ENCODE peak calls at places on chromosomes 11 and 22, in four cellular contexts. U is K562, J is GM12891, O is H1. F is an unnamed sample.

GRCh38 chr11:116930177-116930576 is 92.8 kb upstream of the APOA1 start:
- DNase-seq in U (no peak), J (no peak), O (no peak), F (no peak)

GRCh38 chr11:112511271-112511670 is 250.6 kb upstream of the PLET1 start:
- DNase-seq in J (no peak), U (no peak), O (no peak), F (no peak)

GRCh38 chr11:65316311-65316978 is 1.8 kb downstream of the CDC42EP2 start:
- DNase-seq in O (no peak), J (no peak), U (no peak), F (no peak)

GRCh38 chr11:132586801-132587200 is 945.5 kb downstream of the OPCML start:
- DNase-seq in J (no peak), U (no peak), O (no peak), F (no peak)

GRCh38 chr11:128359515-128359914 is 227.8 kb downstream of the ETS1 start:
- DNase-seq in J (no peak), O (no peak), U (no peak), F (no peak)

GRCh38 chr11:17786824-17787525 is 52.4 kb downstream of the KCNC1 start:
- DNase-seq in O (no peak), J (no peak), U (no peak), F (no peak)

GRCh38 chr11:22337571-22338464 is at the start of gene SLC17A6:
- DNase-seq in O (no peak), U (peak), J (no peak), F (no peak)

GRCh38 chr22:20509344-20510047 is 2.1 kb downstream of the MED15 start:
- DNase-seq in J (no peak), U (peak), O (no peak), F (no peak)

GRCh38 chr11:131392528-131393255 is 22.3 kb downstream of the NTM start:
- DNase-seq in J (no peak), U (no peak), O (peak), F (no peak)

GRCh38 chr11:117230286-117230961 is 1.4 kb downstream of the PCSK7 start:
- DNase-seq in U (no peak), J (peak), O (no peak), F (peak)

GRCh38 chr11:126383301-126384052 is 28.0 kb downstream of the ST3GAL4 start:
- DNase-seq in U (no peak), J (no peak), O (no peak), F (no peak)

GRCh38 chr22:36726007-36726380 is 22.4 kb upstream of the CACNG2 start:
- DNase-seq in U (no peak), J (no peak), O (no peak), F (no peak)

GRCh38 chr11:121810291-121810690 is 305.7 kb downstream of the BLID start:
- DNase-seq in U (no peak), J (no peak), O (no peak), F (no peak)

GRCh38 chr11:110818032-110818687 is 105.9 kb upstream of the ARHGAP20 start:
- DNase-seq in J (no peak), O (no peak), U (no peak), F (no peak)

GRCh38 chr11:70744396-70745185 is 346.3 kb downstream of the CTTN start:
- DNase-seq in U (no peak), J (no peak), O (no peak), F (no peak)

GRCh38 chr22:25777870-25778269 is 35.9 kb downstream of the MYO18B start:
- DNase-seq in O (no peak), U (peak), J (no peak), F (no peak)

GRCh38 chr11:118343981-118344521 is at the start of gene CD3G:
- DNase-seq in U (no peak), J (no peak), O (no peak), F (no peak)

GRCh38 chr22:37079668-37080171 is 28.2 kb downstream of the KCTD17 start:
- DNase-seq in O (no peak), U (no peak), J (no peak), F (no peak)

GRCh38 chr11:88680806-88681205 is 343.3 kb upstream of the CTSC start:
- DNase-seq in J (no peak), O (no peak), U (no peak), F (no peak)

GRCh38 chr11:124405611-124406010 is 6.8 kb upstream of the OR8B3 start:
- DNase-seq in O (no peak), J (no peak), U (no peak), F (no peak)

GRCh38 chr11:78684377-78684776 is 109.7 kb upstream of the NARS2 start:
- DNase-seq in J (no peak), U (no peak), O (no peak), F (no peak)

GRCh38 chr11:13941790-13942189 is 20.7 kb upstream of the SPON1 start:
- DNase-seq in U (no peak), O (no peak), J (no peak), F (no peak)

GRCh38 chr11:76700177-76701100 is 29.9 kb upstream of the LRRC32 start:
- DNase-seq in J (no peak), U (peak), O (no peak), F (no peak)

GRCh38 chr11:61010466-61011238 is 39.2 kb downstream of the CD6 start:
- DNase-seq in O (no peak), J (no peak), U (no peak), F (no peak)
- TF ChIP-seq TAF1 in O (no peak), J (no peak), U (no peak), F (no peak)

GRCh38 chr11:29024386-29024785 is 916.2 kb downstream of the METTL15 start:
- DNase-seq in O (no peak), U (no peak), J (no peak), F (no peak)

GRCh38 chr11:29018631-29019030 is 910.4 kb downstream of the METTL15 start:
- DNase-seq in U (no peak), O (no peak), J (no peak), F (no peak)

GRCh38 chr11:29017941-29018340 is 909.8 kb downstream of the METTL15 start:
- DNase-seq in J (no peak), O (no peak), U (no peak), F (no peak)

GRCh38 chr11:29022676-29023075 is 914.5 kb downstream of the METTL15 start:
- DNase-seq in U (no peak), O (no peak), J (no peak), F (no peak)

DNA sequence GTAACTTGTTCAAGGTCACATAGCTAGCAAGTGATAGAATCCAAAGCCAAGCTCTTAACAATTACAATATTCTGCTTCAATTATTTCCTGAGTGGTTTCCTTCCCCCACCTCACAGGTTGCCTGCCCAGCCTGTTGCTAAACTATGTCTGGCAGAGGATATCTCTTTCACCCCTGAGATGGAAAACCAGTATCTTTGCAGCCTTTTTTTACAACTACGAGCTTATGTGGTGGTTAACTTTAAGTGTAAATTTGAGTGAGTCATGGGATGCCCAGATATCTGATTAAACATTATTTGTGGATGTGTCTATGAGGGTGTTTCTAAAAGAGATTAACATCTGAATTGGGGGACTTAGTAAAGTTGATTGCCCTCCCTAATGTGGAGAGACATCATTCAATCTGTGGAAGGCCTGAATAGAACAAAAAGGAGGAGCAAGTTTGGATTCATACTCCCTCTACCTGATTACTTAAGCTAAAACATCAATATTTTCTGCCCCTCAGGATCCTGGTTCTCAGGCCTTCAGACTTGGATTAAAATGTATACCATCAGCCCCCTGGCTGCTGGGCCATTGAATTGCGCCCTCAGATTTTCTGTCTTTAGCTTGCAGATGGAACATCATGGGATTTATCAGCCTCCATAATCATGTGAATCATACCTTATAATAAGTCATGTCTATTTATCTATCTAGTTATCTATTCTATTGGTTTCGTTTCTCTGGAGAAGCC is 911.9 kb downstream of the METTL15 start:
- DNase-seq in J (no peak), O (no peak), U (no peak), F (no peak)
- TF ChIP-seq TAF1 in J (no peak), O (no peak), U (no peak), F (no peak)

DNA sequence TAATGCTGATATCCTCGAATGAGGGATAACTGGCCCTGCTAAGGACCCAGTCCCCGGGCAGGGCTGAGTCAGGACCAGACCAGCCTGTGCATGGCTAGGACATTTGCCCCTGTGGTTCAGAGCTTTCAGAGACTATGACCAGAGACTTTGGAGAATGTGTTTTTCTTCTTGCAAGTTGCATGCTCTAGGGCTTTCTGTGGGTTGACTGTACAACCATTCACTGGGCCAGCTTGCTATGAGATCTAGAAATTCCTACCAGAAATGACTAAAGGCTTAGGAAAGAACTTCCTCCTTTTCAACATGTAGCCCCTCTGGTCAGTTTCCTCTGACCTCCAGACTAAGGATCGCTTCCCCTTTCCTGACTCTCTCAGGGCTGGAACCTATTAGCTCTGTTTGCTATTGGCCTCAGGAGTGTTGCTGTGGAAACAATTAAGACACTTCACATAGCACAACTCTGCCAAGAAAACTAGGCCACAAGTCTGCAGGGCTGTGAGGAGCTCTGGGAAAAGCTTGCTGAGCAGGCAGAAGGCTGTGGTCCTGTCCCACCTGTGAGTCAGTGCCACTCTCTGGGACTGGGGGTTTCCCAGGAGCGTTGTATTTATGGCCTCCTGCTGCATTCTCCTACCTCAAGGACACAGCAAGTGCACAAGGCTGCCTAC is 10.7 kb downstream of the CRY2 start:
- DNase-seq in O (no peak), U (no peak), J (no peak), F (no peak)
- TF ChIP-seq TAF1 in O (no peak), U (no peak), J (no peak), F (no peak)

GRCh38 chr11:3138178-3139085 is 26.7 kb downstream of the OSBPL5 start:
- DNase-seq in U (peak), J (no peak), O (no peak), F (no peak)
- TF ChIP-seq TAF1 in U (no peak), J (no peak), O (no peak), F (no peak)

GRCh38 chr11:103927535-103927934 is 108.9 kb upstream of the DDI1 start:
- DNase-seq in J (no peak), U (no peak), O (no peak), F (no peak)
- TF ChIP-seq TAF1 in J (no peak), U (no peak), O (no peak), F (no peak)

GRCh38 chr11:67033661-67034166 is 10.8 kb downstream of the SYT12 start:
- DNase-seq in J (no peak), U (no peak), O (no peak), F (no peak)
- TF ChIP-seq TAF1 in J (no peak), U (no peak), O (no peak), F (no peak)

DNA sequence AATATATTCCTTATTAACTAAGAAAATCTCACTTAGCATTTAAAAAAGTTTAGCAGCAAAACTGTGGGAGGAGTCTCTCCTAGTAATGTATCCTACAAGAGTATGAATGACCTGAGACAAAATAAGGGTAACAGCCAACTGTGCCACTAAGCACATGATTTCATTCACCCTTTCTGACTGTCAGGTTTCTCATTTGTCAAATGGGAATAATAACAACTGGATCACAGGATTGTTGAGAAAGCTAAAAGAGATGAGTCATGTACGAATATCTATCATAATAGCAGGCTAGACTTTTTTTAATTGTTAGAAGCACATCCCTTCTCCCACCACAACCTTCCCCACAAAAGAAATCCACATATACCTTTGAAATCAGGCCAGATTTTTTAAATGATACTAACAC is 39.5 kb downstream of the MTMR2 start:
- DNase-seq in U (no peak), J (no peak), O (no peak), F (no peak)
- TF ChIP-seq TAF1 in U (no peak), J (no peak), O (no peak), F (no peak)

DNA sequence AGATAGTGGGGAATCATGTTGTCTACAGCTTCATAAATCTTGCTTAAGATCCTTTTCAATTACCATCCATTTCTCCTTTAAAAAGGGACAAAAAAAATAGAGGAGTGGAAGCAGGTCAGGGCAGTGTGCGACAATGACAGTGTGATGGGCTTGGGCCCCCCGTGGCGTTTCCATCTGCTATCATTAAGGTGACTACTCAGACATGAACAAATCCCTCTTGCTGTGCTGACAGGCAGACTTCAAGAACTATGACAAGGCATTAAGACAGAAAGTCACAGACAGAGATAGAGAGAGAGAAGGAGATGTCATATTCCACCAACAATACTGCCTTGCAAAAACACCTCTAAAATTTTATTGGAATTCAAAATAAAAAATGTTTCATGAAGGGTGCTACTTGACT is 263.2 kb downstream of the DCDC1 start:
- DNase-seq in J (no peak), U (no peak), O (no peak), F (no peak)
- TF ChIP-seq TAF1 in J (no peak), U (no peak), O (no peak), F (no peak)

GRCh38 chr22:29710193-29710592 is 9.6 kb upstream of the CABP7 start:
- DNase-seq in U (no peak), J (no peak), O (no peak), F (no peak)
- TF ChIP-seq TAF1 in U (no peak), J (no peak), O (no peak), F (no peak)